ENCODE peak calls at places on chromosomes 16 and 17, in four cellular contexts. J, D, N and I are unnamed samples.

GRCh38 chr16:50925758-50926357 is 184.0 kb downstream of the CYLD start:
- DNase-seq in J (no peak), D (no peak), N (no peak), I (no peak)

GRCh38 chr17:62101519-62101918 is 36.4 kb upstream of the MED13 start:
- DNase-seq in J (no peak), D (no peak), N (no peak), I (no peak)

GRCh38 chr16:19858006-19858653 is 26.5 kb downstream of the GPRC5B start:
- DNase-seq in J (no peak), D (no peak), N (no peak), I (no peak)

GRCh38 chr16:3183445-3184139 is 4.4 kb upstream of the OR1F1 start:
- DNase-seq in J (no peak), D (peak; percentile 56), N (no peak), I (no peak)

GRCh38 chr16:9647981-9648701 is 534.1 kb downstream of the GRIN2A start:
- DNase-seq in J (no peak), D (no peak), N (no peak), I (peak; percentile 10)

GRCh38 chr16:85391175-85391707 is 221.9 kb upstream of the GSE1 start:
- DNase-seq in J (peak; percentile 24), D (peak; percentile 40), N (no peak), I (no peak)

GRCh38 chr16:78249056-78249455 is 149.6 kb downstream of the WWOX start:
- DNase-seq in J (peak; percentile 45), D (no peak), N (no peak), I (no peak)

GRCh38 chr17:68103148-68103547 is 67.6 kb downstream of the KPNA2 start:
- DNase-seq in J (no peak), D (no peak), N (no peak), I (no peak)

GRCh38 chr16:69233124-69233523 is 46.2 kb downstream of the SNTB2 start:
- DNase-seq in J (no peak), D (no peak), N (no peak), I (no peak)
- H3K4me3 ChIP-seq in J (no peak overlapping the region), D (no peak overlapping the region), N (no peak overlapping the region), I (no peak overlapping the region)

GRCh38 chr16:14399397-14400284 is 230.4 kb downstream of the PARN start:
- DNase-seq in J (peak; percentile 65), D (no peak), N (no peak), I (no peak)
- TF ChIP-seq POLR2A in J (no peak), D (no peak), N (no peak), I (no peak)

GRCh38 chr17:78765821-78766220 is 16.3 kb downstream of the CYTH1 start:
- DNase-seq in J (no peak), D (no peak), N (no peak), I (no peak)

GRCh38 chr17:78767806-78768205 is 14.3 kb downstream of the CYTH1 start:
- DNase-seq in J (no peak), D (no peak), N (no peak), I (peak; percentile 49)

GRCh38 chr17:78766225-78766624 is 15.8 kb downstream of the CYTH1 start:
- DNase-seq in J (no peak), D (no peak), N (no peak), I (no peak)

GRCh38 chr17:78764871-78765270 is 17.2 kb downstream of the CYTH1 start:
- DNase-seq in J (no peak), D (no peak), N (no peak), I (no peak)

DNA sequence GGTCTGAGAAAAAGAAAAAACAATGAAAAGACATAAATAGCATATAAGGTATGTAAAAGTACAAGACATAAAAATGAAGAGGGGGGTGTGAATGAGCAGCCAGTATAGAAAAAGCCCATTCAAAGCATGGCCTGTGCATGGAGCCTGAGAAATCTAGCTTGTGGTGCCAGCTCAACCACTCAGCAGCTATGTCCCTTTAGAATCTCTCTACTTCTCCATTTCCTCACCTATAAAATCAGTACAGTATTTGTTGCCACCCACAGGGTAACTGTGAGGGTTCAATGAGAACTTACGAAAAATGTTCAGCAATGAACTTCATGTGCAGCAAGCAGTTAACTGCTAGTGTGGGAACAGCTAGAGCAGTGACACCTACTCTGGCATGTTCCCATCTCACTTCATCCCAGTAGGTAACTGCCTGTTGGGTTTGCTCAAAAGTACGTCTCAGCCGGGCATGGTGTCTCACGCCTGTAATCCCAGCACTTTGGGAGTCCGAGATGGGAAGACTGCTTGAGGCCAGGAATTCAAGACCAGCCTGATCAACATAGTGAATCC is 15.3 kb downstream of the CYTH1 start:
- DNase-seq in J (no peak), D (no peak), N (no peak), I (peak; percentile 32)
- H3K4me3 ChIP-seq in J (no peak overlapping the region), D (no peak overlapping the region), N (no peak overlapping the region), I (no peak overlapping the region)

DNA sequence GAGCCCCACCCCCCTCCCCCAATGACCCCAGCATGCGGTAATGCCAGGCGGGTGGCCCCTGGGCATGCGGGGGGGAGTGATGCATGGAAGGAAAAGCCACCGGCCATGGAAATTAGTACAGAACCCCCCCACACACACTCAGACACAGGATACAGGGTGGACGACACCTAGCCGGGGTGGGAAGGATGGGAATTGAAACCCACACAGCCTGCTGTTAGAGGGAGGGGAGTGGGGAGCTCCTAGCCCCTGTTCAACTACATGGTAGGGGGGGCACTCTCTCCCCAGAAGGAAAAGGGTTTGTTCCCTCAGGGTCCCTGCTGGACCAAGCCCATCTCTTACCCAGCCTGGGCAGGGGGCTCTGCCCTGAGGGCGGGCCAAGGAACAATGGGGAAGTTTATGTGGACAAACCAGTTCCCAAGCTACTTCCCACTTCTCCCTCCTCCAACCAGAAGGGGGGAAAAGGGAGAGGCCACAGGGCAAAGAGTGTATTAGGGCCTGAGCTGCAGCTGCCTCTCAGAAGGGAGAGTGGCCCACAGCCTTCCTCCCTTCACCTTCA is 5.2 kb downstream of the TMUB2 start:
- DNase-seq in J (peak; percentile 25), D (no peak), N (no peak), I (no peak)
- TF ChIP-seq POLR2A in J (no peak), D (no peak), N (no peak), I (peak; percentile 30)

GRCh38 chr17:40348136-40348504 is 16.4 kb downstream of the GJD3 start:
- DNase-seq in J (no peak), D (peak; percentile 73), N (no peak), I (no peak)
- H3K4me3 ChIP-seq in J (peak overlapping the region; percentile 25), D (peak overlapping the region; percentile 78), N (peak overlapping the region; percentile 81), I (no peak overlapping the region)

GRCh38 chr16:72008424-72009216 is at the start of gene DHODH:
- DNase-seq in J (peak; percentile 99), D (peak; percentile 99), N (peak; percentile 97), I (peak; percentile 96)
- TF ChIP-seq POLR2A in J (no peak), D (no peak), N (no peak), I (peak; percentile 51)

DNA sequence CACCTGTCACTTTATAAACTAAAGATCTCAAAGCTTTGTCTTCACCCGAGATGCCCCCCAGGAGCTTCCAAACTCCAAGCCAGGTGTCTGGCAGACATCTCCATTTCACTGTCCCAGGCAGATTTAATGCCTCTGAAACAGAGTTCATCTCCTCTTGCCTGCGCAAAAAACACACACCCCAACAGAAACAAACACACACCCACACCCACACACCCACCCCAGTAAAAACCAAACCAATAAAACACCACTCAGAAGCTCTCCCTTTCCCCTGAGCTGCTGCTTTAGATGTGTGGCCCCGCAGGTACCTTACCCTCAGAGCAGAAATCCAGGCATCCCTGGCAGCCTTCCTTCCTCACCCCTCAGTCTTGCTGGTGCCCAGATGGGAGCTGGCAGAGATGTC is 14.4 kb downstream of the SEC14L1 start:
- DNase-seq in J (no peak), D (no peak), N (no peak), I (no peak)
- H3K4me3 ChIP-seq in J (no peak overlapping the region), D (no peak overlapping the region), N (no peak overlapping the region), I (no peak overlapping the region)

GRCh38 chr17:28737770-28738679 is 5.8 kb upstream of the TRAF4 start:
- DNase-seq in J (peak; percentile 23), D (peak; percentile 94), N (no peak), I (no peak)
- TF ChIP-seq POLR2A in J (no peak), D (no peak), N (no peak), I (no peak)